ENCODE peak calls at places on chromosomes 6 and 20, in six cellular contexts. N, B, V, U, F and Z are unnamed samples.
A peak's percentile ranks its signal among the peaks of the same experiment; 100 is the strongest.

GRCh38 chr20:51583499-51583898 is 41.0 kb upstream of the NFATC2 start:
- DNase-seq in V (no peak), N (no peak), U (no peak), F (no peak), B (no peak), Z (no peak)

GRCh38 chr20:1434571-1435336 is 31.9 kb downstream of the NSFL1C start:
- DNase-seq in N (peak; percentile 88), B (peak; percentile 16), U (peak; percentile 46), F (peak; percentile 42), V (no peak), Z (no peak)

GRCh38 chr20:54356726-54357235 is 118.6 kb upstream of the DOK5 start:
- DNase-seq in B (no peak), U (no peak), F (no peak), V (no peak), N (no peak), Z (no peak)

GRCh38 chr20:5078399-5078958 is 41.3 kb downstream of the PCNA start:
- DNase-seq in F (peak; percentile 69), B (peak; percentile 71), N (peak; percentile 33), U (peak; percentile 77), V (peak; percentile 83), Z (peak; percentile 43)

GRCh38 chr20:13341737-13342393 is 120.8 kb downstream of the ISM1 start:
- DNase-seq in V (no peak), B (no peak), F (no peak), N (no peak), U (no peak), Z (no peak)

GRCh38 chr6:33205172-33206026 is 944 bp downstream of the HSD17B8 start:
- DNase-seq in U (no peak), V (peak; percentile 58), N (peak; percentile 76), F (no peak), B (no peak), Z (no peak)

GRCh38 chr6:43005844-43006243 is 7.9 kb downstream of the MEA1 start:
- DNase-seq in F (no peak), N (no peak), U (no peak), B (no peak), V (no peak), Z (no peak)

GRCh38 chr6:170049641-170050491 is 241.0 kb downstream of the DLL1 start:
- DNase-seq in V (peak; percentile 99), U (peak; percentile 48), B (peak; percentile 77), N (no peak), F (peak; percentile 78), Z (peak; percentile 87)

GRCh38 chr20:45339799-45340198 is 8.4 kb downstream of the SDC4 start:
- DNase-seq in B (no peak), V (no peak), F (no peak), U (no peak), N (no peak), Z (no peak)

GRCh38 chr6:14412026-14412425 is 294.5 kb downstream of the CD83 start:
- DNase-seq in V (no peak), N (peak; percentile 15), U (no peak), F (no peak), B (no peak), Z (no peak)

GRCh38 chr6:111661541-111662041 is 55.9 kb upstream of the TRAF3IP2 start:
- DNase-seq in N (no peak), U (no peak), V (no peak), B (no peak), F (no peak), Z (no peak)

GRCh38 chr6:9540534-9541126 is 874.2 kb downstream of the TFAP2A start:
- DNase-seq in N (peak; percentile 81), B (no peak), U (no peak), V (no peak), F (no peak), Z (no peak)

GRCh38 chr6:2037230-2037926 is 208.0 kb downstream of the GMDS start:
- DNase-seq in N (peak; percentile 15), U (no peak), B (no peak), V (no peak), F (no peak), Z (no peak)

GRCh38 chr6:75546401-75546800 is 52.8 kb upstream of the FILIP1 start:
- DNase-seq in V (no peak), N (peak; percentile 43), B (no peak), U (no peak), F (no peak), Z (no peak)

GRCh38 chr20:38120625-38120988 is 44.5 kb downstream of the TGM2 start:
- DNase-seq in F (no peak), U (no peak), B (peak; percentile 2), V (no peak), N (no peak), Z (no peak)

GRCh38 chr6:71855406-71855805 is 30.9 kb upstream of the RIMS1 start:
- DNase-seq in F (no peak), U (no peak), V (no peak), N (peak; percentile 10), B (no peak), Z (no peak)

GRCh38 chr6:161963634-161964244 is 689.9 kb upstream of the AGPAT4 start:
- DNase-seq in F (no peak), V (no peak), N (no peak), B (no peak), U (no peak), Z (no peak)

GRCh38 chr20:60453847-60454246 is 495.6 kb downstream of the CDH26 start:
- DNase-seq in N (no peak), B (no peak), F (no peak), U (no peak), V (no peak), Z (no peak)

GRCh38 chr6:121688974-121689373 is 253.5 kb downstream of the GJA1 start:
- DNase-seq in N (no peak), F (no peak), U (no peak), V (no peak), B (no peak), Z (no peak)

GRCh38 chr6:132736239-132736638 is 21.5 kb downstream of the VNN2 start:
- DNase-seq in B (no peak), F (no peak), U (no peak), N (no peak), V (no peak), Z (no peak)

GRCh38 chr6:16494781-16495180 is 256.4 kb downstream of the GMPR start:
- DNase-seq in U (no peak), F (no peak), N (peak; percentile 53), V (no peak), B (no peak), Z (no peak)
- H3K4me3 ChIP-seq in U (no peak overlapping the region), F (no peak overlapping the region), N (no peak overlapping the region), V (no peak overlapping the region), B (no peak overlapping the region), Z (no peak overlapping the region)

DNA sequence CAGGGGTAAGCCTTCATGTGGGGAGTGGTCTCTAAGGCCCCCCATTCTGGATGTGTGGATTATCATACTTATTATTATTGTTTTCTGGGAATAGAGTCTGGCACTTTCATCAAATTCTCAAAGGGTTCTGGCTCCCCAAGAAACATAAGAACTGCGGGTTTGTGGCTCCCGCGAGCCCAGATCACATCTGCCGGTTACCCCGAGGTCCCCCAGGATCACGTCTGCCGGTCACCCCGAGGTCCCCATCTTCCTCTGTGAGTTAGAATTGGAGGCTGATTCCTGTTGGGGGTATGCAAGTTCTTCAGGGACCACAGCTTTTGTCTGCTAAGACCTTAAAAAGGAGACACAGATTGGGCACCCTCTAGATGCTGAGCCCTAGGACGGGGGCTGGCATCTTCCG is 116.7 kb upstream of the FRMD1 start:
- DNase-seq in U (peak; percentile 4), N (no peak), V (peak; percentile 32), F (no peak), B (no peak), Z (no peak)
- H3K27ac ChIP-seq in U (no peak overlapping the region), N (no peak overlapping the region), V (no peak overlapping the region), F (no peak overlapping the region), B (no peak overlapping the region), Z (no peak overlapping the region)

DNA sequence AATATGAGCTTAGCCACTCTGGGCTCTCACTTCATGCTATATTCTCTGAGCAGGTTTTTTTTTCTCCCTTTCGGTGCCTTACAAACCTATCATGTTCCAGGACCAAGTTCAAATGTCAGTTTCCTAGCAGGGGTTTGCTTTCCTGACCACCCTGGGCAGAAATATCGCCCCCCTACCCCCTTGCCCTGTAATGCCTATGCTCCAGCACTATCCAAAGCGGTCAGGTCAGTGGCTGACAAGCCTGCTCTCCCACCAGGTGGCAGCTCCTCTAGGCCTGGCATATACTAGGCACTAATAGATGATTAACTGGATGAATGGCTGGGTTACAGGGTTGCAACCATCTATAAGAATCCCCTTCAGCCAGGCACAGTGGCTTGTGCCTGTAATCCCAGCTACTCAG is 25.7 kb upstream of the AAR2 start:
- DNase-seq in F (no peak), V (no peak), U (no peak), B (no peak), N (no peak), Z (no peak)
- TF ChIP-seq CTCF in F (no peak), V (no peak), U (no peak), B (no peak), N (no peak), Z (no peak)

DNA sequence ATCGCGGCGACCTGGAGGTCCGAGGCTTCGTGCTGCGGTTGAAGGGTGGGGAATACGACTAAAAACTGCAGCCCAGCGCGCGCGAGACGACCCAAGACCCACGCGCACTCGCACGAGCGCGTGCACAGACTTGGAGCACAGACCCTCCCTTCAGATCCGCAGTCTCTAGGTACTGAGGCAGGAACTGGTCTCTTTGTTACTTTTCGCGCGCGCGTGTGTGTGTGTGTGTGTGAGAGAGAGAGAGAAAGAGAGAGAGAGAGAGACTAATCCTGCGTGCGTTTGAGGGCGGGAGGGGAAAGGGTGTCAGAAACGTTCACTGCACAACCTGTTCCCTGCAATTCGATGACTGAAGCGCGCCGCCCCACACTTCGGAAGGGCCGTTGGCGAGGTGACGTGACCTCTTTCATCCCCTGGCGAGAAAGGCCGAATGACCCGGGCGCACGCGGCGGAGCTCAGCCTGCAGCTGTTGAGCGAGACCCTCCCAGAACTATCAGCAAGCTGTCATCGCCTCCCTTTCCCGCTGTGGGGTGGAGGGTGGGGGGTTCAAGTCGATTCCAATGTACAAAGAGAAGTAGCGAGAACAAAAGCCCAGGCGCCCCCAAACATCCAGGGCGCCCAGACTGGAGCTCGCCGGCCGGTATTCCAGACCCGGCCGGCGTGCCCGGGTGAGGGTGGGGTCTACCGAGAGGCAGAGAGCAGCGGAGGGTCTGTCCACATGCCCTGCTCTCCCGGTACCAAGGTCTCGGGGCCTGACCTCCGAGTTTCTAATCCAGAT is 1.5 kb upstream of the TUBB2B start:
- DNase-seq in B (no peak), V (no peak), F (no peak), N (no peak), U (no peak), Z (no peak)
- H3K4me3 ChIP-seq in B (peak overlapping the region; percentile 53), V (peak overlapping the region; percentile 43), F (peak overlapping the region; percentile 48), N (peak overlapping the region; percentile 33), U (peak overlapping the region; percentile 48), Z (peak overlapping the region; percentile 80)

GRCh38 chr6:34424200-34425131 is 1.4 kb downstream of the RPS10 start:
- DNase-seq in F (no peak), V (no peak), N (no peak), B (no peak), U (no peak), Z (no peak)
- H3K27ac ChIP-seq in F (no peak overlapping the region), V (peak overlapping the region; percentile 91), N (peak overlapping the region; percentile 47), B (peak overlapping the region; percentile 82), U (peak overlapping the region; percentile 94), Z (no peak overlapping the region)